ENCODE peak calls at places on chromosomes 3 and 15, in seven cellular contexts. F, A, L, I, N, M and W are unnamed samples.

GRCh38 chr3:1082024-1082633 is 10.7 kb upstream of the CNTN6 start:
- DNase-seq in A (peak; percentile 23), M (no peak), N (peak; percentile 49), L (no peak), F (no peak), I (peak; percentile 61), W (peak; percentile 62)

GRCh38 chr3:194810076-194810475 is 124.4 kb downstream of the FAM43A start:
- DNase-seq in F (no peak), N (no peak), L (no peak), A (no peak), M (no peak), I (no peak), W (no peak)

GRCh38 chr3:28667646-28668376 is 319.2 kb upstream of the AZI2 start:
- DNase-seq in M (peak; percentile 2), A (peak; percentile 60), I (peak; percentile 69), F (no peak), L (peak; percentile 36), N (peak; percentile 80), W (peak; percentile 76)

GRCh38 chr15:97235285-97235985 is 725.1 kb upstream of the ARRDC4 start:
- DNase-seq in A (peak; percentile 34), M (no peak), I (peak; percentile 51), L (no peak), N (peak; percentile 58), F (no peak), W (peak; percentile 72)

GRCh38 chr3:102339671-102340070 is 95.1 kb upstream of the ZPLD1 start:
- DNase-seq in A (no peak), F (no peak), L (no peak), N (no peak), I (no peak), M (no peak), W (no peak)

GRCh38 chr3:188323067-188323842 is 169.3 kb downstream of the LPP start:
- DNase-seq in A (no peak), F (no peak), M (no peak), I (no peak), L (no peak), N (no peak), W (no peak)

GRCh38 chr15:75693501-75694240 is 19.0 kb downstream of the CSPG4 start:
- DNase-seq in M (no peak), L (no peak), F (no peak), I (no peak), A (no peak), N (no peak), W (no peak)

GRCh38 chr3:184289426-184289938 is 9.6 kb upstream of the PSMD2 start:
- DNase-seq in A (peak; percentile 59), M (no peak), N (peak; percentile 65), I (peak; percentile 29), L (no peak), F (peak; percentile 63), W (peak; percentile 77)

GRCh38 chr3:12158387-12159226 is at the start of gene TIMP4:
- DNase-seq in M (no peak), F (peak; percentile 91), I (peak; percentile 51), N (no peak), A (peak; percentile 24), L (no peak), W (peak; percentile 25)

GRCh38 chr15:63057454-63058335 is 15.1 kb downstream of the TPM1 start:
- DNase-seq in N (no peak), L (no peak), I (no peak), M (no peak), A (no peak), F (no peak), W (no peak)

GRCh38 chr3:98846101-98846500 is 55.4 kb downstream of the DCBLD2 start:
- DNase-seq in I (no peak), N (no peak), M (no peak), A (no peak), L (no peak), F (no peak), W (no peak)

GRCh38 chr15:37517506-37517905 is 416.9 kb upstream of the TMCO5A start:
- DNase-seq in A (no peak), F (no peak), L (no peak), I (no peak), M (no peak), N (no peak), W (no peak)

GRCh38 chr3:101235048-101235447 is 85.3 kb downstream of the IMPG2 start:
- DNase-seq in L (no peak), A (no peak), I (no peak), N (no peak), M (no peak), F (no peak), W (no peak)

GRCh38 chr15:57893075-57893474 is 172.4 kb downstream of the ALDH1A2 start:
- DNase-seq in N (no peak), L (no peak), A (no peak), F (no peak), I (no peak), M (no peak), W (no peak)

GRCh38 chr3:107927361-107928083 is 163.3 kb downstream of the CD47 start:
- DNase-seq in A (peak; percentile 65), F (peak; percentile 74), L (peak; percentile 18), M (peak; percentile 17), I (peak; percentile 60), N (peak; percentile 56), W (peak; percentile 88)

GRCh38 chr15:94416829-94417228 is 185.5 kb downstream of the MCTP2 start:
- DNase-seq in N (no peak), A (no peak), F (no peak), I (no peak), L (no peak), M (no peak), W (no peak)

GRCh38 chr3:73710340-73710739 is 85.6 kb upstream of the PDZRN3 start:
- DNase-seq in L (no peak), I (no peak), M (no peak), F (no peak), A (no peak), N (no peak), W (no peak)

GRCh38 chr3:146590521-146590920 is 14.6 kb downstream of the PLSCR5 start:
- DNase-seq in I (no peak), A (no peak), L (no peak), N (no peak), F (no peak), M (no peak), W (no peak)

GRCh38 chr3:146593776-146594175 is 11.4 kb downstream of the PLSCR5 start:
- DNase-seq in N (no peak), F (no peak), M (no peak), I (no peak), L (no peak), A (no peak), W (no peak)

GRCh38 chr3:146589899-146590508 is 15.1 kb downstream of the PLSCR5 start:
- DNase-seq in A (no peak), M (no peak), L (peak; percentile 15), N (peak; percentile 53), F (no peak), I (peak; percentile 63), W (no peak)

GRCh38 chr3:146598486-146598885 is 6.7 kb downstream of the PLSCR5 start:
- DNase-seq in A (no peak), F (no peak), M (no peak), I (no peak), L (no peak), N (no peak), W (no peak)

GRCh38 chr3:146594843-146595482 is 10.2 kb downstream of the PLSCR5 start:
- DNase-seq in I (no peak), A (no peak), N (peak; percentile 12), M (no peak), F (no peak), L (no peak), W (no peak)
- TF ChIP-seq CTCF in I (peak; percentile 34), A (no peak), N (peak; percentile 29), M (peak; percentile 38), F (peak; percentile 66), L (peak; percentile 56), W (peak; percentile 62)

GRCh38 chr15:80636675-80637074 is 58.4 kb upstream of the ABHD17C start:
- DNase-seq in L (no peak), M (no peak), A (no peak), I (no peak), F (no peak), N (no peak), W (no peak)
- TF ChIP-seq CTCF in L (no peak), M (no peak), A (no peak), I (no peak), F (no peak), N (no peak), W (no peak)

DNA sequence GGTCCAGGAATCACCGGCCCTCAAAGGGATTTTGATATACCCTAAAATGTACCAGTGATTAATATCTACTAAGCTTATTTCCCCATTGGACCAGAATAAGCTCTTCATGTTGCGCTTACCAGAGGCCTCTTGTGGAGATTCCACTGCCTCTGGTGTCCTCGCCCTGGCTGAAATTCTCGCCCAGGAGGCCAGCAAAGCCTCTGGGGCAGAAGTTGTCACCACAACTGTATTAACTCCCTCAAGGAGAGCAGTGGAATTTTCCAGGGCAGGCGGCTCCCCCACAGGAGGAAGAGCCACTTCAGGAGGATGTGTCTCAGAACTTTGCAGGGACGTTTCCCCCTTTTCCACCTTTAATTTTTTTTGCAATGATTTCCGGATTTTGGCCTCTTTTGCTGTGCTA is 6.9 kb downstream of the DPPA4 start:
- DNase-seq in F (no peak), N (no peak), I (no peak), A (no peak), L (no peak), M (no peak), W (no peak)
- TF ChIP-seq CTCF in F (no peak), N (no peak), I (no peak), A (no peak), L (no peak), M (no peak), W (no peak)

DNA sequence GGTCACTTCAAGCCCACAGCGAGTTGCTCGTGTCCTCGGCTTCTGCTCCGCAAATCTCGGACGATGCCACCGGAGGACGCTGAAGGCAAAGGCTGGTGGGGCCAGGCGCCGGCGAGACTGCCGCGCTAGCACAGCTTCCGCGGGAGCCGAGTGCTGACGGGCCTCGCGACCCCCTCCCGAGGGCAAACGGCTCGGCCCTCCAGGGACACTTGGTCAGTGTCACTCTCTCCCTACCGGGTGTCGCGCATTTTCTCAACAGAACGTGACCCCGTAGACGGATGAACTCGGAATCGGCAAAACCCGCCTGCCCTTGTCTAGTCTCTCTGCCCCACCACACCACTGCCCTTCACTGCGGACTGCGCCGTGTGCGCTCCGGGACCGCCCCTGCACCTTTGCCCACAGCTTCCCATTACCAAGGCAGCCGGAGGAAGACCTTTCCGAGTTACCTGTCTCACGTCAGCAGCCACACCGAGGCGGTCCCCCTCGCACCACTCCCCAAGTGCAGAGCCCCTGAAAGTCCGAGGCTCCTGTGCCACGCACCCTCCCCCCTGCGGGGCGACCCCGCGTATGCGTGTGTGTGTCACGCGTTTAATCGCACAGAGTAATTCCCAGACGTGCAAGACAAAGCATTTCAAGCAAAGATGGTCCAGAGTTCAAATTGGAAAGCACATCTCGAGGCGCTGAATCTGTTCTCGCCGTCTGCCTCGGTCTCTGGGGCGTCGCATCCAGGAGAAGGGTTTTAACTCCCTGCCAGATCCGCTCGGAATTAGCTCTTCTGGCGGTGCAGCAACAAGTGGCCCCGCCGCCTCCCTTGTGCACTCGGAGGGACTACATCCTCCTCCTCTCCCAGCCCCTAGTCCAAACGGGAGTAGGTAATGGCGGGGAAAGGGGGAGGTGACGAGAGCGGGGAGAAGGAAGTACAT is 245.0 kb upstream of the TOPAZ1 start:
- DNase-seq in M (no peak), F (peak; percentile 65), A (peak; percentile 35), N (peak; percentile 72), L (no peak), I (no peak), W (peak; percentile 69)
- TF ChIP-seq CTCF in M (peak; percentile 54), F (no peak), A (no peak), N (peak; percentile 53), L (peak; percentile 23), I (peak; percentile 46), W (no peak)